ENCODE peak calls at places on chromosomes 3 and 15, in four cellular contexts. E is PC-3, F is AG04450, G is ovary. A is an unnamed sample.
A peak's percentile ranks its signal among the peaks of the same experiment; 100 is the strongest.

GRCh38 chr3:109685084-109686079 is 348.0 kb upstream of the DPPA4 start:
- DNase-seq in G (peak; percentile 41), F (peak; percentile 97), E (peak; percentile 99), A (peak; percentile 55)

GRCh38 chr3:99544819-99545281 is 93.5 kb upstream of the COL8A1 start:
- DNase-seq in F (no peak), E (no peak), G (no peak), A (no peak)

GRCh38 chr15:63938486-63939061 is 104.8 kb upstream of the HERC1 start:
- DNase-seq in F (no peak), G (no peak), E (no peak), A (no peak)

GRCh38 chr3:100957407-100958100 is 35.7 kb downstream of the ABI3BP start:
- DNase-seq in G (no peak), E (no peak), F (no peak), A (no peak)

GRCh38 chr3:179476215-179476614 is 24.9 kb upstream of the GNB4 start:
- DNase-seq in E (no peak), G (no peak), F (no peak), A (no peak)

GRCh38 chr15:68352401-68353062 is 75.0 kb downstream of the FEM1B start:
- DNase-seq in F (peak; percentile 82), G (no peak), E (peak; percentile 97), A (no peak)

GRCh38 chr3:51968175-51968681 is 974 bp upstream of the PCBP4 start:
- DNase-seq in F (no peak), E (no peak), G (no peak), A (peak; percentile 42)

GRCh38 chr3:140848675-140849074 is 93.0 kb upstream of the SLC25A36 start:
- DNase-seq in F (no peak), E (no peak), G (no peak), A (no peak)

GRCh38 chr3:45553469-45553974 is 41.0 kb upstream of the LIMD1 start:
- DNase-seq in G (peak; percentile 51), F (no peak), E (peak; percentile 64), A (peak; percentile 71)

GRCh38 chr15:92747047-92747446 is 91.5 kb upstream of the FAM174B start:
- DNase-seq in E (no peak), F (no peak), G (no peak), A (no peak)

GRCh38 chr15:31328999-31329639 is 2.5 kb downstream of the KLF13 start:
- DNase-seq in E (peak; percentile 16), G (peak; percentile 59), F (no peak), A (no peak)

GRCh38 chr15:63405683-63406456 is 24.2 kb upstream of the CA12 start:
- DNase-seq in F (no peak), E (no peak), G (no peak), A (no peak)

GRCh38 chr3:184334470-184335158 is 2.8 kb upstream of the FAM131A start:
- DNase-seq in E (peak; percentile 95), G (no peak), F (no peak), A (no peak)

GRCh38 chr3:122014741-122015140 is 7.3 kb downstream of the ILDR1 start:
- DNase-seq in F (no peak), G (no peak), E (no peak), A (no peak)

GRCh38 chr15:78209646-78210348 is 24.6 kb downstream of the ACSBG1 start:
- DNase-seq in G (no peak), F (no peak), E (peak; percentile 56), A (peak; percentile 48)

GRCh38 chr3:157257101-157257500 is 97.2 kb upstream of the CCNL1 start:
- DNase-seq in F (no peak), G (no peak), E (no peak), A (no peak)

GRCh38 chr15:87752250-87752951 is 504.1 kb downstream of the NTRK3 start:
- DNase-seq in F (peak; percentile 78), G (no peak), E (peak; percentile 72), A (no peak)

GRCh38 chr3:25580534-25580933 is 84.2 kb downstream of the TOP2B start:
- DNase-seq in E (no peak), F (no peak), G (no peak), A (no peak)

GRCh38 chr3:174480767-174481166 is 378.4 kb upstream of the NAALADL2 start:
- DNase-seq in F (no peak), E (no peak), G (no peak), A (no peak)

GRCh38 chr3:66487475-66487874 is 13.3 kb downstream of the LRIG1 start:
- DNase-seq in F (no peak), G (no peak), E (no peak), A (no peak)

GRCh38 chr3:100033184-100033583 is 81.1 kb downstream of the FILIP1L start:
- DNase-seq in E (peak; percentile 25), G (peak; percentile 76), F (peak; percentile 73), A (no peak)

GRCh38 chr15:88707766-88708165 is 69.0 kb downstream of the ISG20 start:
- DNase-seq in F (no peak), G (no peak), E (no peak), A (no peak)

GRCh38 chr3:16761576-16761975 is 123.2 kb upstream of the PLCL2 start:
- DNase-seq in E (peak; percentile 90), G (no peak), F (no peak), A (no peak)

GRCh38 chr3:197028711-197029510 is 706 bp downstream of the MELTF start:
- DNase-seq in E (peak; percentile 36), G (peak; percentile 42), F (no peak), A (no peak)

GRCh38 chr15:69215636-69216035 is 55.2 kb downstream of the GLCE start:
- DNase-seq in E (peak; percentile 28), F (no peak), G (no peak), A (no peak)

GRCh38 chr3:158308533-158308932 is 198.6 kb downstream of the RSRC1 start:
- DNase-seq in E (no peak), F (no peak), G (no peak), A (no peak)

GRCh38 chr3:88132894-88133293 is 16.9 kb upstream of the C3orf38 start:
- DNase-seq in F (no peak), G (no peak), E (no peak), A (no peak)

GRCh38 chr3:64988188-64988587 is 300.4 kb upstream of the ADAMTS9 start:
- DNase-seq in G (no peak), F (no peak), E (no peak), A (no peak)

GRCh38 chr15:59353994-59354951 is 18.4 kb downstream of the MYO1E start:
- DNase-seq in F (no peak), E (no peak), G (no peak), A (no peak)

GRCh38 chr3:65958216-65958615 is 80.5 kb downstream of the MAGI1 start:
- DNase-seq in E (peak; percentile 27), G (no peak), F (no peak), A (no peak)

GRCh38 chr3:64533565-64534317 is 154.1 kb downstream of the ADAMTS9 start:
- DNase-seq in F (peak; percentile 80), G (peak; percentile 95), E (peak; percentile 64), A (peak; percentile 86)

GRCh38 chr15:25790003-25790660 is 73.0 kb downstream of the ATP10A start:
- DNase-seq in G (peak; percentile 68), E (peak; percentile 9), F (peak; percentile 72), A (peak; percentile 49)

GRCh38 chr15:83379574-83379973 is 67.6 kb upstream of the SH3GL3 start:
- DNase-seq in G (no peak), F (no peak), E (peak; percentile 97), A (no peak)

GRCh38 chr3:153372326-153372725 is 210.3 kb downstream of the RAP2B start:
- DNase-seq in F (peak; percentile 2), E (peak; percentile 53), G (no peak), A (no peak)

GRCh38 chr3:126742057-126742456 is 38.0 kb downstream of the CHCHD6 start:
- DNase-seq in F (no peak), G (no peak), E (no peak), A (no peak)

GRCh38 chr3:183244219-183244618 is 8.8 kb upstream of the B3GNT5 start:
- DNase-seq in G (no peak), F (no peak), E (peak; percentile 91), A (peak; percentile 56)

GRCh38 chr3:98013428-98014349 is 21.4 kb downstream of the GABRR3 start:
- DNase-seq in E (peak; percentile 19), F (no peak), G (no peak), A (no peak)
- TF ChIP-seq CTCF in E (no peak), F (no peak), G (no peak), A (no peak)

GRCh38 chr3:127970966-127971592 is 56.0 kb downstream of the KBTBD12 start:
- DNase-seq in F (peak; percentile 18), G (no peak), E (peak; percentile 66), A (no peak)
- H3K27me3 ChIP-seq in F (peaks cover 39% of the 10 kb centered on the region), G (no peaks in the 10 kb centered on the region), E (no peaks in the 10 kb centered on the region), A (no peaks in the 10 kb centered on the region)

GRCh38 chr3:123909785-123910184 is 25.7 kb upstream of the MYLK start:
- DNase-seq in E (no peak), G (no peak), F (no peak), A (no peak)

GRCh38 chr3:123907720-123908119 is 23.6 kb upstream of the MYLK start:
- DNase-seq in G (no peak), F (no peak), E (no peak), A (no peak)
- TF ChIP-seq CTCF in G (no peak), F (no peak), E (peak; percentile 29), A (no peak)

DNA sequence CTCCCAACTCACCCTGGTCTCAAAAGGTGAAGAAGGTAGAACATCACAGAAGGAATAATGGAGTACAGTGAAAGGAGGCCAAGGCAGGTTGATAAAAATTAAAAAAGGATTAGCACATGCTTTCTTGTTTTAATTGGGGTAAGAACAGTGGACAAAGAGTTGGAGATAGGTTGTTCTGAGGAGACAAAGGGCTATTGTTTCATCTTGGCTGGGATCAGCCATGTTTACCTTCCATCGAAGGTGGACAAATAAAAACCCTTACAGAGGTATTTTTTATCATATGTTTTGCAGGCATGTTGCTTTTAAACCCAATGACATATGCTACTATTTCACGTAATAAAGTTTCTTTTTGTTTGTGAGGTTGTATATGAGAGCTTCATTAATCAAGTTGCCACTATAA is 12.9 kb downstream of the COMMD2 start:
- DNase-seq in G (no peak), F (no peak), E (no peak), A (no peak)
- H3K27me3 ChIP-seq in G (no peaks in the 10 kb centered on the region), F (no peaks in the 10 kb centered on the region), E (no peaks in the 10 kb centered on the region), A (no peaks in the 10 kb centered on the region)

DNA sequence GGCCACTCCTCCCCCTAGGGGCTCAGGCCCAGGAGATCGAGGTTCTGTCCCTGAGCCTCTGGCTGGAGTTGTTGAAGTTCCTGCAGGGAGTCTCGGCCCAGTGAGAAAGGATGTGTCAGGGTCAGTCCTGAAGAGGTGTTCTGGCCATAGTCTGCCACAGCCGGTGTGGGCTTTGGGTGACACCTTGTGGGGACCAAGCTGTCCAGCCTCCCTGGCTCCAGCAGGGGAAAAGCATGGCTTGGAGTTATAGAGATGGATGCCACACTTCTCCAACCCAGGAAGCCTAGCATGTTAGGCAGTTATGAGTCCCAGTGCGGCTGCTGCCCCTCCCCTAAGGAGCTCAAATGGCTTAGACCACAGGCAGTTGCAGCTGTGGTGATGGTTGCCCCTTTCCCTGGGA is 945.6 kb upstream of the GBE1 start:
- DNase-seq in E (peak; percentile 51), G (no peak), F (no peak), A (no peak)
- TF ChIP-seq CTCF in E (peak; percentile 53), G (no peak), F (no peak), A (no peak)

GRCh38 chr3:171108066-171108465 is 81.5 kb upstream of the SLC2A2 start:
- DNase-seq in G (no peak), F (no peak), E (peak; percentile 94), A (no peak)
- H3K27me3 ChIP-seq in G (no peaks in the 10 kb centered on the region), F (no peaks in the 10 kb centered on the region), E (no peaks in the 10 kb centered on the region), A (no peaks in the 10 kb centered on the region)

GRCh38 chr3:13262493-13263211 is 157.5 kb downstream of the NUP210 start:
- DNase-seq in E (peak; percentile 15), G (no peak), F (no peak), A (no peak)
- TF ChIP-seq CTCF in E (no peak), G (no peak), F (no peak), A (no peak)

GRCh38 chr3:190125669-190126068 is 5.0 kb upstream of the P3H2 start:
- DNase-seq in G (no peak), E (no peak), F (no peak), A (no peak)
- H3K27me3 ChIP-seq in G (no peaks in the 10 kb centered on the region), E (no peaks in the 10 kb centered on the region), F (no peaks in the 10 kb centered on the region), A (peaks cover 18% of the 10 kb centered on the region)

A was measured in heart right ventricle.